ENCODE peak calls at places on chromosomes 3 and 15, in eight cellular contexts. A, Y, N, D, B, L, V and J are unnamed samples.

GRCh38 chr15:48337626-48338025 is 6.4 kb downstream of the DUT start:
- DNase-seq in A (no peak), Y (no peak), N (no peak), D (no peak), B (no peak), L (no peak), V (no peak), J (no peak)

GRCh38 chr15:45118996-45119395 is 4.9 kb downstream of the DUOXA2 start:
- DNase-seq in A (no peak), Y (no peak), N (no peak), D (no peak), B (no peak), L (peak), V (no peak), J (no peak)

GRCh38 chr3:42706721-42707619 is 4.4 kb upstream of the HHATL start:
- DNase-seq in A (no peak), Y (no peak), N (no peak), D (no peak), B (no peak), L (peak), V (no peak), J (no peak)

GRCh38 chr3:32616267-32616962 is 45.8 kb upstream of the DYNC1LI1 start:
- DNase-seq in A (no peak), Y (no peak), N (no peak), D (no peak), B (no peak), L (no peak), V (no peak), J (no peak)

GRCh38 chr3:125431391-125431790 is 56.3 kb upstream of the ZNF148 start:
- DNase-seq in A (no peak), Y (no peak), N (no peak), D (peak), B (no peak), L (no peak), V (no peak), J (no peak)

GRCh38 chr3:105700575-105700974 is 168.2 kb downstream of the CBLB start:
- DNase-seq in A (no peak), Y (no peak), N (no peak), D (no peak), B (no peak), L (no peak), V (no peak), J (no peak)

GRCh38 chr3:56753206-56753605 is 48.5 kb downstream of the ARHGEF3 start:
- DNase-seq in A (no peak), Y (no peak), N (no peak), D (peak), B (no peak), L (no peak), V (no peak), J (no peak)

GRCh38 chr3:87674397-87675161 is 384.2 kb downstream of the CGGBP1 start:
- DNase-seq in A (no peak), Y (no peak), N (no peak), D (no peak), B (no peak), L (no peak), V (no peak), J (no peak)

GRCh38 chr15:93438310-93438709 is 349.3 kb upstream of the RGMA start:
- DNase-seq in A (no peak), Y (no peak), N (no peak), D (no peak), B (no peak), L (no peak), V (no peak), J (no peak)

GRCh38 chr3:107387555-107387954 is 10.3 kb downstream of the CCDC54 start:
- DNase-seq in A (no peak), Y (no peak), N (no peak), D (no peak), B (no peak), L (no peak), V (no peak), J (no peak)